ENCODE peak calls at places on chromosomes 2 and 18, in eight cellular contexts. One of them, this sample, is unnamed.
A peak's percentile ranks its signal among the peaks of the same experiment; 100 is the strongest.

GRCh38 chr2:201345636-201346213 is 11.4 kb downstream of the FLACC1 start:
- DNase-seq in fibroblast of lung: no peak
- DNase-seq in neural progenitor cell: no peak
- DNase-seq in mammary epithelial cell: no peak
- DNase-seq in endothelial cell of umbilical vein: no peak
- DNase-seq in hepatocyte: no peak
- DNase-seq in HepG2: no peak
- DNase-seq in GM23338: no peak
- DNase-seq in this sample: no peak

GRCh38 chr18:51134721-51135120 is 62.8 kb downstream of the MEX3C start:
- DNase-seq in endothelial cell of umbilical vein: no peak
- DNase-seq in mammary epithelial cell: no peak
- DNase-seq in neural progenitor cell: no peak
- DNase-seq in GM23338: no peak
- DNase-seq in hepatocyte: no peak
- DNase-seq in HepG2: no peak
- DNase-seq in fibroblast of lung: no peak
- DNase-seq in this sample: no peak

GRCh38 chr18:75127143-75128021 is 81.6 kb downstream of the PTGR3 start:
- DNase-seq in HepG2: peak; percentile 66
- DNase-seq in neural progenitor cell: no peak
- DNase-seq in endothelial cell of umbilical vein: no peak
- DNase-seq in mammary epithelial cell: no peak
- DNase-seq in GM23338: no peak
- DNase-seq in hepatocyte: peak; percentile 78
- DNase-seq in fibroblast of lung: peak; percentile 8
- DNase-seq in this sample: no peak

GRCh38 chr2:949894-950626 is 589 bp upstream of the SNTG2 start:
- DNase-seq in GM23338: peak; percentile 77
- DNase-seq in endothelial cell of umbilical vein: no peak
- DNase-seq in hepatocyte: no peak
- DNase-seq in mammary epithelial cell: no peak
- DNase-seq in HepG2: no peak
- DNase-seq in fibroblast of lung: no peak
- DNase-seq in neural progenitor cell: peak; percentile 54
- DNase-seq in this sample: no peak

GRCh38 chr2:56082665-56083064 is 101.1 kb upstream of the CCDC85A start:
- DNase-seq in HepG2: no peak
- DNase-seq in hepatocyte: no peak
- DNase-seq in mammary epithelial cell: no peak
- DNase-seq in fibroblast of lung: no peak
- DNase-seq in GM23338: no peak
- DNase-seq in endothelial cell of umbilical vein: no peak
- DNase-seq in neural progenitor cell: no peak
- DNase-seq in this sample: no peak

GRCh38 chr2:234861841-234862735 is 89.7 kb upstream of the SH3BP4 start:
- DNase-seq in mammary epithelial cell: peak; percentile 36
- DNase-seq in HepG2: no peak
- DNase-seq in neural progenitor cell: no peak
- DNase-seq in endothelial cell of umbilical vein: peak; percentile 32
- DNase-seq in GM23338: no peak
- DNase-seq in fibroblast of lung: no peak
- DNase-seq in hepatocyte: no peak
- DNase-seq in this sample: no peak

GRCh38 chr2:142865924-142866323 is 11.5 kb upstream of the KYNU start:
- DNase-seq in neural progenitor cell: no peak
- DNase-seq in endothelial cell of umbilical vein: peak; percentile 45
- DNase-seq in fibroblast of lung: no peak
- DNase-seq in GM23338: no peak
- DNase-seq in HepG2: no peak
- DNase-seq in mammary epithelial cell: no peak
- DNase-seq in hepatocyte: no peak
- DNase-seq in this sample: no peak

GRCh38 chr18:79526468-79527460 is 131.0 kb downstream of the NFATC1 start:
- DNase-seq in hepatocyte: no peak
- DNase-seq in fibroblast of lung: no peak
- DNase-seq in mammary epithelial cell: no peak
- DNase-seq in HepG2: no peak
- DNase-seq in endothelial cell of umbilical vein: peak; percentile 18
- DNase-seq in GM23338: no peak
- DNase-seq in neural progenitor cell: no peak
- DNase-seq in this sample: no peak

GRCh38 chr18:10518595-10519273 is 7.1 kb upstream of the NAPG start:
- DNase-seq in mammary epithelial cell: no peak
- DNase-seq in HepG2: peak; percentile 16
- DNase-seq in GM23338: no peak
- DNase-seq in hepatocyte: peak; percentile 63
- DNase-seq in neural progenitor cell: peak; percentile 43
- DNase-seq in endothelial cell of umbilical vein: peak; percentile 56
- DNase-seq in fibroblast of lung: peak; percentile 24
- DNase-seq in this sample: peak; percentile 81

GRCh38 chr2:23669413-23670244 is 257.3 kb downstream of the ATAD2B start:
- DNase-seq in GM23338: no peak
- DNase-seq in neural progenitor cell: no peak
- DNase-seq in endothelial cell of umbilical vein: no peak
- DNase-seq in HepG2: peak; percentile 46
- DNase-seq in fibroblast of lung: peak; percentile 23
- DNase-seq in mammary epithelial cell: peak; percentile 67
- DNase-seq in hepatocyte: peak; percentile 44
- DNase-seq in this sample: no peak

GRCh38 chr2:99608861-99609260 is 119.0 kb upstream of the REV1 start:
- DNase-seq in HepG2: no peak
- DNase-seq in fibroblast of lung: no peak
- DNase-seq in mammary epithelial cell: no peak
- DNase-seq in GM23338: no peak
- DNase-seq in endothelial cell of umbilical vein: no peak
- DNase-seq in hepatocyte: no peak
- DNase-seq in neural progenitor cell: no peak
- DNase-seq in this sample: no peak

GRCh38 chr2:25586726-25587144 is 86.6 kb downstream of the DTNB start:
- DNase-seq in endothelial cell of umbilical vein: peak; percentile 34
- DNase-seq in mammary epithelial cell: no peak
- DNase-seq in fibroblast of lung: peak; percentile 26
- DNase-seq in GM23338: peak; percentile 26
- DNase-seq in neural progenitor cell: peak; percentile 12
- DNase-seq in hepatocyte: no peak
- DNase-seq in HepG2: no peak
- DNase-seq in this sample: no peak

GRCh38 chr18:41170346-41170745 is 784.7 kb upstream of the PIK3C3 start:
- DNase-seq in GM23338: no peak
- DNase-seq in neural progenitor cell: no peak
- DNase-seq in HepG2: no peak
- DNase-seq in endothelial cell of umbilical vein: peak; percentile 60
- DNase-seq in mammary epithelial cell: no peak
- DNase-seq in fibroblast of lung: peak; percentile 36
- DNase-seq in hepatocyte: no peak
- DNase-seq in this sample: no peak

GRCh38 chr2:145383961-145384360 is 864.0 kb upstream of the ZEB2 start:
- DNase-seq in neural progenitor cell: no peak
- DNase-seq in endothelial cell of umbilical vein: no peak
- DNase-seq in hepatocyte: no peak
- DNase-seq in mammary epithelial cell: no peak
- DNase-seq in fibroblast of lung: peak; percentile 3
- DNase-seq in GM23338: no peak
- DNase-seq in HepG2: no peak
- DNase-seq in this sample: no peak

GRCh38 chr18:67402543-67402942 is 114.0 kb downstream of the DSEL start:
- DNase-seq in mammary epithelial cell: peak; percentile 33
- DNase-seq in hepatocyte: no peak
- DNase-seq in fibroblast of lung: peak; percentile 92
- DNase-seq in neural progenitor cell: no peak
- DNase-seq in endothelial cell of umbilical vein: peak; percentile 22
- DNase-seq in GM23338: no peak
- DNase-seq in HepG2: no peak
- DNase-seq in this sample: no peak

GRCh38 chr2:240448387-240449274 is 13.2 kb downstream of the GPC1 start:
- DNase-seq in mammary epithelial cell: no peak
- DNase-seq in endothelial cell of umbilical vein: no peak
- DNase-seq in neural progenitor cell: no peak
- DNase-seq in GM23338: no peak
- DNase-seq in hepatocyte: no peak
- DNase-seq in HepG2: no peak
- DNase-seq in fibroblast of lung: no peak
- DNase-seq in this sample: no peak

GRCh38 chr2:127053731-127054603 is 53.0 kb downstream of the BIN1 start:
- DNase-seq in HepG2: no peak
- DNase-seq in mammary epithelial cell: no peak
- DNase-seq in neural progenitor cell: no peak
- DNase-seq in endothelial cell of umbilical vein: no peak
- DNase-seq in GM23338: no peak
- DNase-seq in hepatocyte: peak; percentile 56
- DNase-seq in fibroblast of lung: no peak
- DNase-seq in this sample: no peak

GRCh38 chr2:18792226-18792629 is 202.9 kb upstream of the NT5C1B start:
- DNase-seq in neural progenitor cell: no peak
- DNase-seq in mammary epithelial cell: no peak
- DNase-seq in HepG2: no peak
- DNase-seq in fibroblast of lung: peak; percentile 76
- DNase-seq in endothelial cell of umbilical vein: no peak
- DNase-seq in GM23338: no peak
- DNase-seq in hepatocyte: peak; percentile 16
- DNase-seq in this sample: no peak

GRCh38 chr2:158099716-158100115 is 2.0 kb upstream of the UPP2 start:
- DNase-seq in neural progenitor cell: no peak
- DNase-seq in GM23338: no peak
- DNase-seq in endothelial cell of umbilical vein: no peak
- DNase-seq in fibroblast of lung: peak; percentile 32
- DNase-seq in HepG2: peak; percentile 47
- DNase-seq in hepatocyte: no peak
- DNase-seq in mammary epithelial cell: peak; percentile 31
- DNase-seq in this sample: peak; percentile 10

GRCh38 chr2:18829331-18829902 is 240.0 kb upstream of the NT5C1B start:
- DNase-seq in fibroblast of lung: peak; percentile 94
- DNase-seq in HepG2: peak; percentile 24
- DNase-seq in mammary epithelial cell: peak; percentile 35
- DNase-seq in GM23338: no peak
- DNase-seq in neural progenitor cell: no peak
- DNase-seq in endothelial cell of umbilical vein: peak; percentile 5
- DNase-seq in hepatocyte: no peak
- DNase-seq in this sample: peak; percentile 14

GRCh38 chr18:54750350-54750749 is 77.9 kb upstream of the RAB27B start:
- DNase-seq in fibroblast of lung: no peak
- DNase-seq in GM23338: no peak
- DNase-seq in endothelial cell of umbilical vein: no peak
- DNase-seq in neural progenitor cell: peak; percentile 31
- DNase-seq in hepatocyte: no peak
- DNase-seq in HepG2: no peak
- DNase-seq in mammary epithelial cell: no peak
- DNase-seq in this sample: no peak

GRCh38 chr18:14924226-14924625 is 176.3 kb downstream of the ANKRD30B start:
- DNase-seq in hepatocyte: no peak
- DNase-seq in HepG2: no peak
- DNase-seq in endothelial cell of umbilical vein: no peak
- DNase-seq in mammary epithelial cell: peak; percentile 15
- DNase-seq in GM23338: no peak
- DNase-seq in neural progenitor cell: no peak
- DNase-seq in fibroblast of lung: no peak
- DNase-seq in this sample: no peak

GRCh38 chr2:164811826-164812225 is 29.8 kb downstream of the COBLL1 start:
- DNase-seq in endothelial cell of umbilical vein: no peak
- DNase-seq in hepatocyte: no peak
- DNase-seq in HepG2: no peak
- DNase-seq in mammary epithelial cell: no peak
- DNase-seq in fibroblast of lung: no peak
- DNase-seq in GM23338: no peak
- DNase-seq in neural progenitor cell: no peak
- DNase-seq in this sample: no peak

GRCh38 chr2:237120956-237121720 is 35.4 kb downstream of the COPS8 start:
- DNase-seq in neural progenitor cell: no peak
- DNase-seq in endothelial cell of umbilical vein: no peak
- DNase-seq in GM23338: no peak
- DNase-seq in hepatocyte: no peak
- DNase-seq in fibroblast of lung: no peak
- DNase-seq in HepG2: no peak
- DNase-seq in mammary epithelial cell: no peak
- DNase-seq in this sample: no peak

GRCh38 chr2:159684796-159685195 is 27.5 kb upstream of the MARCHF7 start:
- DNase-seq in endothelial cell of umbilical vein: peak; percentile 22
- DNase-seq in neural progenitor cell: no peak
- DNase-seq in mammary epithelial cell: peak; percentile 67
- DNase-seq in GM23338: no peak
- DNase-seq in fibroblast of lung: peak; percentile 80
- DNase-seq in HepG2: no peak
- DNase-seq in hepatocyte: no peak
- DNase-seq in this sample: no peak

GRCh38 chr2:204445149-204445548 is 100.1 kb upstream of the PARD3B start:
- DNase-seq in neural progenitor cell: no peak
- DNase-seq in endothelial cell of umbilical vein: no peak
- DNase-seq in fibroblast of lung: no peak
- DNase-seq in hepatocyte: no peak
- DNase-seq in HepG2: no peak
- DNase-seq in GM23338: no peak
- DNase-seq in mammary epithelial cell: no peak
- DNase-seq in this sample: no peak
- TF ChIP-seq EZH2 in neural progenitor cell: no peak
- TF ChIP-seq EZH2 in endothelial cell of umbilical vein: no peak
- TF ChIP-seq EZH2 in fibroblast of lung: no peak
- TF ChIP-seq EZH2 in hepatocyte: no peak
- TF ChIP-seq EZH2 in HepG2: no peak
- TF ChIP-seq EZH2 in GM23338: no peak
- TF ChIP-seq EZH2 in mammary epithelial cell: no peak
- TF ChIP-seq EZH2 in this sample: no peak

GRCh38 chr2:44942304-44943030 is 965 bp downstream of the SIX3 start:
- DNase-seq in HepG2: no peak
- DNase-seq in mammary epithelial cell: no peak
- DNase-seq in endothelial cell of umbilical vein: peak; percentile 22
- DNase-seq in GM23338: no peak
- DNase-seq in fibroblast of lung: no peak
- DNase-seq in hepatocyte: no peak
- DNase-seq in neural progenitor cell: peak; percentile 55
- DNase-seq in this sample: no peak
- TF ChIP-seq EZH2 in HepG2: no peak
- TF ChIP-seq EZH2 in mammary epithelial cell: peak; percentile 88
- TF ChIP-seq EZH2 in endothelial cell of umbilical vein: peak; percentile 88
- TF ChIP-seq EZH2 in GM23338: peak; percentile 97
- TF ChIP-seq EZH2 in fibroblast of lung: peak; percentile 91
- TF ChIP-seq EZH2 in hepatocyte: peak; percentile 97
- TF ChIP-seq EZH2 in neural progenitor cell: peak; percentile 53
- TF ChIP-seq EZH2 in this sample: no peak

GRCh38 chr2:97724073-97724410 is 10.7 kb downstream of the ZAP70 start:
- DNase-seq in neural progenitor cell: no peak
- DNase-seq in endothelial cell of umbilical vein: no peak
- DNase-seq in HepG2: no peak
- DNase-seq in GM23338: no peak
- DNase-seq in mammary epithelial cell: no peak
- DNase-seq in hepatocyte: no peak
- DNase-seq in fibroblast of lung: no peak
- DNase-seq in this sample: no peak
- TF ChIP-seq EZH2 in neural progenitor cell: no peak
- TF ChIP-seq EZH2 in endothelial cell of umbilical vein: no peak
- TF ChIP-seq EZH2 in HepG2: no peak
- TF ChIP-seq EZH2 in GM23338: no peak
- TF ChIP-seq EZH2 in mammary epithelial cell: no peak
- TF ChIP-seq EZH2 in hepatocyte: no peak
- TF ChIP-seq EZH2 in fibroblast of lung: no peak
- TF ChIP-seq EZH2 in this sample: no peak

DNA sequence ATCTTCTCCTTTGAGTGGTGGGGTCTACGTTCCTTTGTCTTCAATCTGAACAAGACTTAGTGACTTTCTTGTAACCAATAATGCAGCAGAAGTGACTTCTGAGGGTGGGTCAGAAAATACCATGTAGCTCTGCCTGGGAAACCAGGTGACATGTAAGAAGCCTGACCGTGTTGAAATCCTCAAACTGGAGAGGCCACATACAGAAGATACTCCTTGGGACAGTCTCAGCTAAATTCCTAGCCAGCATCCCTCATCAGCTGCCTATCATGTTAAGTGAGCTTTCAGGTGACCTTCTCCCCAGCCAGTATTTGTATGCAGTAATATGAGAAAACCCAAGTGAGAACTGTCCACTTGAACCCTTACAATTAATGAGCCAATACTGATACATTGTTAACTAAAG is 27.0 kb downstream of the PPM1B start:
- DNase-seq in GM23338: no peak
- DNase-seq in HepG2: no peak
- DNase-seq in mammary epithelial cell: no peak
- DNase-seq in hepatocyte: no peak
- DNase-seq in endothelial cell of umbilical vein: no peak
- DNase-seq in neural progenitor cell: no peak
- DNase-seq in fibroblast of lung: no peak
- DNase-seq in this sample: no peak
- TF ChIP-seq EZH2 in GM23338: no peak
- TF ChIP-seq EZH2 in HepG2: no peak
- TF ChIP-seq EZH2 in mammary epithelial cell: no peak
- TF ChIP-seq EZH2 in hepatocyte: no peak
- TF ChIP-seq EZH2 in endothelial cell of umbilical vein: no peak
- TF ChIP-seq EZH2 in neural progenitor cell: no peak
- TF ChIP-seq EZH2 in fibroblast of lung: no peak
- TF ChIP-seq EZH2 in this sample: no peak